ENCODE peak calls at places on chromosomes 3 and 15, in four cellular contexts. X is coronary artery, C is kidney tubule cell, J is HEK293T. U is an unnamed sample.

GRCh38 chr3:161291191-161291901 is 70.2 kb downstream of the NMD3 start:
- DNase-seq in X (no peak), C (peak; percentile 85), J (no peak), U (no peak)

GRCh38 chr3:192957441-192957951 is 39.8 kb upstream of the MB21D2 start:
- DNase-seq in X (peak; percentile 79), C (peak; percentile 37), J (no peak), U (no peak)

GRCh38 chr3:101848754-101849713 is at the start of gene NFKBIZ:
- DNase-seq in X (peak; percentile 99), C (peak; percentile 96), J (peak; percentile 86), U (peak; percentile 84)

GRCh38 chr15:48582472-48583235 is 62.9 kb downstream of the FBN1 start:
- DNase-seq in X (no peak), C (peak; percentile 49), J (peak; percentile 6), U (no peak)

GRCh38 chr3:55664387-55664786 is 177.3 kb upstream of the WNT5A start:
- DNase-seq in X (no peak), C (no peak), J (no peak), U (no peak)

GRCh38 chr3:23481660-23482278 is 278.6 kb downstream of the UBE2E2 start:
- DNase-seq in X (no peak), C (peak; percentile 24), J (no peak), U (no peak)

GRCh38 chr15:62896380-62896866 is 146.1 kb upstream of the TPM1 start:
- DNase-seq in X (no peak), C (peak; percentile 85), J (no peak), U (no peak)

GRCh38 chr3:4714045-4714444 is 220.9 kb downstream of the ITPR1 start:
- DNase-seq in X (no peak), C (no peak), J (no peak), U (no peak)

GRCh38 chr15:68564173-68564572 is 14.6 kb upstream of the CORO2B start:
- DNase-seq in X (no peak), C (no peak), J (no peak), U (no peak)

GRCh38 chr3:143090486-143090885 is 29.1 kb upstream of the CHST2 start:
- DNase-seq in X (no peak), C (no peak), J (no peak), U (no peak)

GRCh38 chr3:152402698-152403456 is 134.1 kb downstream of the MBNL1 start:
- DNase-seq in X (no peak), C (peak; percentile 49), J (no peak), U (no peak)

GRCh38 chr3:95797081-95797480 is 1017.3 kb upstream of the EPHA6 start:
- DNase-seq in X (no peak), C (peak; percentile 1), J (no peak), U (no peak)

GRCh38 chr3:138418556-138419206 is 15.7 kb upstream of the ESYT3 start:
- DNase-seq in X (no peak), C (no peak), J (no peak), U (no peak)